ENCODE peak calls at places on chromosome 22, in six cellular contexts. P is AG04450, I is brain microvascular endothelial cell, X is fibroblast of lung, H is MM.1S, O is A549. D is an unnamed sample.

GRCh38 chr22:46918197-46918596 is 155.7 kb downstream of the TBC1D22A start:
- DNase-seq in H (no peak), X (no peak), O (no peak), P (no peak), I (no peak), D (no peak)

GRCh38 chr22:36797334-36797733 is 19.5 kb downstream of the PVALB start:
- DNase-seq in O (no peak), X (no peak), I (no peak), P (no peak), H (no peak), D (no peak)

GRCh38 chr22:17655289-17655688 is 16.7 kb downstream of the BCL2L13 start:
- DNase-seq in X (no peak), H (no peak), I (no peak), O (no peak), P (no peak), D (no peak)

GRCh38 chr22:22110548-22111266 is 128.1 kb upstream of the TOP3B start:
- DNase-seq in P (peak; percentile 26), X (peak; percentile 76), I (peak; percentile 66), O (peak; percentile 52), H (peak; percentile 86), D (peak; percentile 95)

GRCh38 chr22:27531782-27532530 is 269.6 kb downstream of the MN1 start:
- DNase-seq in P (peak; percentile 42), H (no peak), X (peak; percentile 98), I (peak; percentile 86), O (no peak), D (no peak)

GRCh38 chr22:26430600-26430999 is 1.5 kb downstream of the ASPHD2 start:
- DNase-seq in O (no peak), H (no peak), X (no peak), P (no peak), I (no peak), D (no peak)

GRCh38 chr22:20418211-20418788 is 19.3 kb downstream of the SCARF2 start:
- DNase-seq in O (peak; percentile 52), H (peak; percentile 75), X (peak; percentile 75), I (peak; percentile 66), P (peak; percentile 65), D (peak; percentile 81)

GRCh38 chr22:19466126-19466716 is 12.8 kb downstream of the UFD1 start:
- DNase-seq in P (no peak), H (no peak), I (no peak), O (no peak), X (no peak), D (no peak)

GRCh38 chr22:28268845-28269244 is 349.8 kb upstream of the PITPNB start:
- DNase-seq in O (no peak), I (no peak), X (no peak), H (no peak), P (no peak), D (peak; percentile 62)

GRCh38 chr22:46432164-46433068 is 96.9 kb downstream of the TRMU start:
- DNase-seq in X (no peak), I (no peak), H (peak; percentile 85), O (no peak), P (no peak), D (no peak)

GRCh38 chr22:35761037-35761436 is 43.4 kb downstream of the APOL5 start:
- DNase-seq in X (no peak), P (no peak), H (peak; percentile 11), I (no peak), O (peak; percentile 15), D (no peak)

GRCh38 chr22:20551805-20552449 is 44.5 kb downstream of the MED15 start:
- DNase-seq in H (no peak), I (no peak), X (no peak), P (no peak), O (no peak), D (no peak)

GRCh38 chr22:25553131-25553530 is 11.3 kb upstream of the GRK3 start:
- DNase-seq in H (no peak), X (no peak), I (no peak), O (no peak), P (no peak), D (no peak)

GRCh38 chr22:20441631-20442484 is 4.2 kb upstream of the SCARF2 start:
- DNase-seq in X (no peak), O (no peak), P (no peak), I (no peak), H (no peak), D (no peak)

GRCh38 chr22:47391169-47392053 is 629.0 kb downstream of the TBC1D22A start:
- DNase-seq in O (no peak), I (no peak), X (no peak), H (no peak), P (no peak), D (no peak)

GRCh38 chr22:21739828-21740377 is 4.3 kb upstream of the YPEL1 start:
- DNase-seq in O (no peak), X (no peak), I (no peak), P (no peak), H (no peak), D (no peak)

GRCh38 chr22:28222976-28223375 is 303.9 kb upstream of the PITPNB start:
- DNase-seq in I (peak; percentile 35), P (no peak), O (no peak), H (no peak), X (peak; percentile 86), D (no peak)

GRCh38 chr22:20422965-20423635 is 14.5 kb downstream of the SCARF2 start:
- DNase-seq in H (no peak), I (no peak), O (no peak), P (no peak), X (no peak), D (peak; percentile 90)

GRCh38 chr22:47307812-47308211 is 545.4 kb downstream of the TBC1D22A start:
- DNase-seq in X (no peak), P (peak; percentile 20), O (no peak), I (no peak), H (no peak), D (no peak)

GRCh38 chr22:41565403-41566054 is 4.7 kb downstream of the CSDC2 start:
- DNase-seq in P (peak; percentile 56), O (peak; percentile 71), I (peak; percentile 82), H (no peak), X (peak; percentile 84), D (peak; percentile 82)

GRCh38 chr22:39820266-39820665 is 73.3 kb downstream of the ENTHD1 start:
- DNase-seq in X (peak; percentile 84), H (no peak), P (peak; percentile 18), I (peak; percentile 76), O (peak; percentile 11), D (peak; percentile 43)

GRCh38 chr22:40010752-40011145 is 16.0 kb downstream of the FAM83F start:
- DNase-seq in O (no peak), X (no peak), I (no peak), P (no peak), H (peak; percentile 15), D (no peak)

GRCh38 chr22:22479999-22480532 is 28.5 kb downstream of the ZNF280B start:
- DNase-seq in I (no peak), H (no peak), O (no peak), P (no peak), X (peak; percentile 18), D (no peak)

GRCh38 chr22:35350539-35351503 is 30.1 kb upstream of the HMOX1 start:
- DNase-seq in I (peak; percentile 78), H (peak; percentile 88), O (peak; percentile 85), P (peak; percentile 85), X (peak; percentile 89), D (peak; percentile 94)

GRCh38 chr22:45997775-45998637 is 21.0 kb upstream of the WNT7B start:
- DNase-seq in O (no peak), H (peak; percentile 1), I (no peak), P (no peak), X (no peak), D (no peak)

GRCh38 chr22:23058481-23059336 is 11.6 kb upstream of the GNAZ start:
- DNase-seq in H (no peak), X (no peak), P (no peak), O (no peak), I (no peak), D (no peak)

GRCh38 chr22:24411256-24412004 is 16.0 kb upstream of the ADORA2A start:
- DNase-seq in P (no peak), H (no peak), O (no peak), I (no peak), X (no peak), D (no peak)

GRCh38 chr22:31752096-31752847 is 1.5 kb upstream of the DEPDC5 start:
- DNase-seq in P (no peak), I (no peak), H (no peak), O (no peak), X (no peak), D (no peak)
- H3K4me3 ChIP-seq in P (no peak overlapping the region), I (no peak overlapping the region), H (no peak overlapping the region), O (no peak overlapping the region), X (no peak overlapping the region), D (no peak overlapping the region)

DNA sequence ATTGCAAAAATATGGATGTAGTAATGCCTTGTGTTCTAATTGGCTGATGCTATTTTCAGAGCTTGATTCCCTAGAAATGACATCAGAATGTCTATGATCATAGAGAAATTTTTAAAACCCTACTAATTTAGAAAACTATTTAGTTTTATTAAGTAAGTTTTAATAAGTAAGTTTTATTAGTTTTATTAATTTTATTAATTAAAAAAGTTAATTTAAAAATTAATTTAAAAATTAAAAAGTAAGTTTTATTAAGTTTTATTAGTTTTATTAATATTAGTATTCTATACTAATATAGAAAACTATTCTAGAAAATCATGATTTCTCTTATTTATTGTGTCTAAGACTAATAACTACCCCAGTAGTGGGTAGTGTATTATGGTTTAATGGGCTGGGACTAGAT is 8.2 kb downstream of the HORMAD2 start:
- DNase-seq in O (no peak), P (no peak), I (no peak), X (no peak), H (no peak), D (no peak)
- H3K4me3 ChIP-seq in O (no peak overlapping the region), P (no peak overlapping the region), I (no peak overlapping the region), X (no peak overlapping the region), H (no peak overlapping the region), D (no peak overlapping the region)

GRCh38 chr22:38261478-38261803 is 11.4 kb downstream of the TMEM184B start:
- DNase-seq in O (no peak), P (no peak), H (no peak), I (no peak), X (no peak), D (no peak)
- H3K4me3 ChIP-seq in O (no peak overlapping the region), P (no peak overlapping the region), H (peak overlapping the region; percentile 44), I (no peak overlapping the region), X (no peak overlapping the region), D (no peak overlapping the region)

GRCh38 chr22:44182591-44183588 is 2.2 kb downstream of the PARVG start:
- DNase-seq in I (no peak), P (no peak), X (no peak), O (no peak), H (no peak), D (no peak)
- H3K4me3 ChIP-seq in I (no peak overlapping the region), P (no peak overlapping the region), X (no peak overlapping the region), O (no peak overlapping the region), H (no peak overlapping the region), D (no peak overlapping the region)

GRCh38 chr22:43891360-43892182 is at the start of gene PNPLA5:
- DNase-seq in I (peak; percentile 28), P (no peak), H (no peak), X (peak; percentile 40), O (no peak), D (no peak)

GRCh38 chr22:43892183-43892894 is 526 bp upstream of the PNPLA5 start:
- DNase-seq in P (no peak), X (no peak), O (no peak), H (no peak), I (no peak), D (no peak)

GRCh38 chr22:43888740-43889139 is 3.1 kb downstream of the PNPLA5 start:
- DNase-seq in I (no peak), O (no peak), X (no peak), P (no peak), H (no peak), D (no peak)

GRCh38 chr22:43889366-43890253 is 2.2 kb downstream of the PNPLA5 start:
- DNase-seq in O (no peak), H (no peak), I (no peak), X (peak; percentile 29), P (no peak), D (no peak)

GRCh38 chr22:43890901-43891331 is 897 bp downstream of the PNPLA5 start:
- DNase-seq in O (no peak), X (peak; percentile 20), P (no peak), I (no peak), H (no peak), D (no peak)
- H3K4me3 ChIP-seq in O (no peak overlapping the region), X (no peak overlapping the region), P (peak overlapping the region; percentile 45), I (no peak overlapping the region), H (no peak overlapping the region), D (no peak overlapping the region)

D was measured in MG63.